ENCODE peak calls at places on chromosomes 13 and 19, in ten cellular contexts. E is GM23338; S is choroid plexus epithelial cell; A is foreskin fibroblast; I is CD8-positive, alpha-beta T cell; G is MCF 10A; M is AG04449; W is GM13976; Y is AG10803; R is foreskin keratinocyte. Q is an unnamed sample.

GRCh38 chr19:32611161-32611560 is 30.2 kb downstream of the PDCD5 start:
- DNase-seq in G (no peak), R (no peak), E (no peak), M (no peak), W (no peak), Y (no peak), I (no peak), A (no peak), S (peak; percentile 97), Q (no peak)

GRCh38 chr13:45179428-45179827 is 21.4 kb downstream of the KCTD4 start:
- DNase-seq in S (no peak), I (no peak), G (no peak), W (no peak), E (no peak), Y (no peak), M (no peak), R (no peak), A (no peak), Q (no peak)

GRCh38 chr13:95858286-95859075 is 181.5 kb downstream of the DNAJC3 start:
- DNase-seq in A (peak; percentile 13), W (no peak), G (peak; percentile 49), Y (no peak), S (peak; percentile 79), E (no peak), R (no peak), I (no peak), M (no peak), Q (no peak)

GRCh38 chr13:92994056-92994455 is 232.6 kb upstream of the GPC6 start:
- DNase-seq in M (no peak), E (no peak), W (no peak), A (peak; percentile 16), I (no peak), S (peak; percentile 56), R (peak; percentile 76), Y (no peak), G (peak; percentile 22), Q (no peak)

GRCh38 chr19:54554006-54554405 is 19.6 kb upstream of the LILRA2 start:
- DNase-seq in I (no peak), G (no peak), W (no peak), E (no peak), R (no peak), M (no peak), A (no peak), S (no peak), Y (no peak), Q (no peak)

GRCh38 chr13:36082396-36082795 is 48.8 kb downstream of the DCLK1 start:
- DNase-seq in S (no peak), Y (no peak), I (no peak), R (no peak), E (no peak), A (no peak), W (no peak), M (no peak), G (no peak), Q (no peak)

GRCh38 chr19:6023936-6024335 is 46.0 kb upstream of the RANBP3 start:
- DNase-seq in M (no peak), A (no peak), G (no peak), S (no peak), Y (no peak), W (no peak), I (no peak), R (no peak), E (no peak), Q (no peak)

GRCh38 chr19:32814046-32814445 is 55.5 kb downstream of the SLC7A9 start:
- DNase-seq in M (no peak), S (no peak), I (no peak), Y (no peak), A (no peak), R (no peak), W (no peak), G (no peak), E (no peak), Q (no peak)

GRCh38 chr19:32450217-32450616 is 44.6 kb downstream of the DPY19L3 start:
- DNase-seq in M (no peak), S (peak; percentile 51), I (no peak), E (no peak), A (peak; percentile 6), W (no peak), Y (no peak), G (peak; percentile 49), R (no peak), Q (no peak)

GRCh38 chr19:46533085-46534081 is 37.7 kb upstream of the PNMA8B start:
- DNase-seq in A (no peak), G (no peak), R (no peak), E (peak; percentile 70), W (no peak), Y (no peak), I (no peak), S (peak; percentile 9), M (no peak), Q (no peak)

GRCh38 chr19:39401549-39402416 is 4.9 kb upstream of the ZFP36 start:
- DNase-seq in R (peak; percentile 91), S (peak; percentile 83), W (peak; percentile 75), E (no peak), I (peak; percentile 77), M (no peak), G (peak; percentile 88), A (peak; percentile 59), Y (peak; percentile 61), Q (peak; percentile 85)

GRCh38 chr19:48754950-48755645 is at the start of gene FGF21:
- DNase-seq in E (peak; percentile 75), A (no peak), G (peak; percentile 74), R (no peak), Y (no peak), S (no peak), I (no peak), W (no peak), M (no peak), Q (no peak)

GRCh38 chr13:100933841-100934240 is 259.2 kb upstream of the TMTC4 start:
- DNase-seq in R (no peak), W (no peak), A (no peak), S (no peak), G (no peak), M (no peak), Y (no peak), I (no peak), E (no peak), Q (no peak)
- TF ChIP-seq CTCF in R (no peak), W (no peak), A (no peak), S (no peak), G (no peak), M (no peak), Y (no peak), I (no peak), E (no peak), Q (no peak)

GRCh38 chr19:51402117-51402516 is 11.7 kb upstream of the C19orf84 start:
- DNase-seq in Y (no peak), G (no peak), M (no peak), E (no peak), W (no peak), I (no peak), A (no peak), R (no peak), S (no peak), Q (no peak)

GRCh38 chr19:51394045-51394836 is 3.9 kb upstream of the C19orf84 start:
- DNase-seq in R (peak; percentile 95), M (peak; percentile 89), E (peak; percentile 100), Y (peak; percentile 99), G (peak; percentile 100), W (peak; percentile 93), A (peak; percentile 97), S (peak; percentile 100), I (peak; percentile 71), Q (peak; percentile 94)

GRCh38 chr19:51396175-51396574 is 5.8 kb upstream of the C19orf84 start:
- DNase-seq in R (no peak), M (no peak), E (no peak), A (no peak), W (no peak), G (no peak), S (no peak), I (no peak), Y (no peak), Q (no peak)

DNA sequence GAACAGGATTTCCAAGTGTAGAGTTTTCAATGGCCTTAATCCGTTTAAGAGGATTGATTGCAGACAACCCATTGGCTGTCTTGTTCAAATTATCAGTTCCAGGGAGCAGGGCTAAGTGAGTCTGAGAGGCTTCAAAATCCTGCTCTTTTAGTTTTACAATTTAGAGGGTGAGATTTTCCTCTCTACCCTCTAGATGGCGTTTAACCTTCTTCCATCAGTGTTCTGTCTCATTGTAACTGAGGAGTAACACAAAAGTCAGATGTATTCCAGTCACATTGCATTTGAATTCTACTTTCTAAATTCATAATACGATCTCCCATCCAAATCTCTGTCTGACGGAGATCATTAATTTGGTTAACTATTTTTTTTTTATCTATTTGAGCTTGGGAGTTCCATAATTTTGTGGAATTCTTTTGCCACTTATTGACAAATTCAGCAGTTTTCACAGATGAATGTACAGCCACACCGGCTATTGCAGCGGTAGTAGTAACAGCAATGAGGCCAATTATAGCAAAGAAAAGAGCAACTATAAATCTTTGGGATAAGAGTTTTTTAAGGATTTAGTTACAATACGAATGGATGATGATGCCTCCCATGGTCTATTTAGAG is 7.8 kb upstream of the C19orf84 start:
- DNase-seq in W (no peak), R (no peak), S (peak; percentile 58), G (peak; percentile 43), E (peak; percentile 70), Y (peak; percentile 36), I (no peak), M (no peak), A (peak; percentile 11), Q (no peak)
- TF ChIP-seq CTCF in W (peak; percentile 44), R (peak; percentile 60), S (peak; percentile 57), G (peak; percentile 30), E (peak; percentile 61), Y (peak; percentile 71), I (peak; percentile 78), M (peak; percentile 42), A (peak; percentile 51), Q (peak; percentile 76)

DNA sequence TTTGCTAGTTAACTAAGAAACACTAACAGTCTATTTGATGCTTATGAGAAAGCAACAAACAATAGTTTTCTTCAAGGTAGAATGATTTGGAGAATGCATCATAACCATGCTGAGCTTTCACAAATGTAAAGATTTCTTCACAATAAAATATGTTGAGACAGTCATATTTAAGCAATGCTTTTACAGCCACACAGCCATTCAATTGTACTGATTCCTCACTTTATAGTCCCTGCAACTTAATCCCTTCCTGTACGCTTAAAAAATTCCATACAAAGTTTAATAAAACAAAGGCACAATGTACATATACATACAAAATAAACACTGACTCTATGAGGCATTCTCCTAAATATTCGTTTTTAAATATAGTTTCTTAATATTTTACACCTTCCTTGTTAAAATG is 4.7 kb upstream of the ACOD1 start:
- DNase-seq in G (peak; percentile 14), M (no peak), R (no peak), I (no peak), S (no peak), A (no peak), W (no peak), E (no peak), Y (no peak), Q (no peak)
- TF ChIP-seq CTCF in G (no peak), M (no peak), R (no peak), I (no peak), S (no peak), A (no peak), W (no peak), E (no peak), Y (no peak), Q (no peak)

DNA sequence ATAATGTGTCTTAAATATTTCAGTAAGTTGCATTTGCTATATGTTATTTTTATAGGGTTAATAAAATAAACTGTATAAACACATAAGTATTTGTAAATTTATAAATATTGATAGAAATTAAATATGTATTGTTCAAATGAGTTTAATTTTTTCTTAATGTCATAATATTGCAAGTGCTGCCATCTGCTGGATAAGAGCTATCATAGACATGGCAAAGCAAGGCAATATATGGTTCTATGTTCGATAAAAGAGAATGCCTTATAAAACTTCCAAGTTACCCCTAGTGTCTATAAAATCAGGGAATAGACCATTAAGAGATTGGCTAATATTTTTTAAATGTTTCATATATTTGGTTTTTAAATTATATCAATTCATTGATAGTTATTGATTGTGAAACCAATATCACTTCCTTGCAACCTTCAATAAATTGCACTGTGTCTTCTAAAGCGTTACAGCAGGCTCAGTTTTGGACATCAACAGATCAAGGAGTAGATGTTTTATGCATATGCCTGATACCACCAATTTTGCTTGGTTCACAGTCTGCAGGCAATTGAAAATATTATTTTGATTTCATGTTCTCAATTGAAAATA is 29.0 kb upstream of the SLITRK6 start:
- DNase-seq in W (peak; percentile 13), G (peak; percentile 42), I (no peak), R (no peak), M (no peak), A (no peak), Y (peak; percentile 11), S (peak; percentile 51), E (peak; percentile 47), Q (no peak)
- TF ChIP-seq CTCF in W (peak; percentile 45), G (peak; percentile 47), I (peak; percentile 57), R (peak; percentile 70), M (peak; percentile 51), A (peak; percentile 51), Y (peak; percentile 66), S (peak; percentile 69), E (peak; percentile 68), Q (peak; percentile 80)